ENCODE peak calls at places on chromosomes 7 and 10, in five cellular contexts. A is RWPE1, X is B cell, B is Calu3, U is DND-41. W is an unnamed sample.

GRCh38 chr10:113605207-113605606 is 52.4 kb downstream of the HABP2 start:
- DNase-seq in A (no peak), X (no peak), B (no peak), U (no peak), W (no peak)

GRCh38 chr7:19377611-19378339 is 232.6 kb upstream of the FERD3L start:
- DNase-seq in A (peak), X (no peak), B (no peak), U (no peak), W (no peak)

GRCh38 chr10:80168111-80168511 is 35.6 kb downstream of the PLAC9 start:
- DNase-seq in A (no peak), X (no peak), B (no peak), U (no peak), W (no peak)

GRCh38 chr10:14397069-14397468 is 66.3 kb upstream of the FRMD4A start:
- DNase-seq in A (peak), X (no peak), B (peak), U (no peak), W (no peak)

GRCh38 chr7:135102372-135102771 is 45.5 kb upstream of the TMEM140 start:
- DNase-seq in A (no peak), X (no peak), B (no peak), U (no peak), W (no peak)

GRCh38 chr10:79176052-79176501 is 107.3 kb downstream of the ZMIZ1 start:
- DNase-seq in A (no peak), X (no peak), B (no peak), U (no peak), W (no peak)

GRCh38 chr10:125694874-125695273 is 11.9 kb upstream of the TEX36 start:
- DNase-seq in A (peak), X (no peak), B (no peak), U (no peak), W (no peak)

GRCh38 chr7:30321089-30321991 is 36.9 kb downstream of the ZNRF2 start:
- DNase-seq in A (no peak), X (peak), B (no peak), U (no peak), W (no peak)

GRCh38 chr7:132380065-132380464 is 196.2 kb downstream of the PLXNA4 start:
- DNase-seq in A (no peak), X (no peak), B (no peak), U (no peak), W (no peak)

GRCh38 chr7:158858592-158859503 is 2.5 kb downstream of the DYNC2I1 start:
- DNase-seq in A (no peak), X (no peak), B (no peak), U (peak), W (no peak)

GRCh38 chr10:82861889-82862288 is 986.9 kb downstream of the NRG3 start:
- DNase-seq in A (no peak), X (no peak), B (no peak), U (no peak), W (no peak)

GRCh38 chr10:21727452-21728168 is 193.6 kb downstream of the MLLT10 start:
- DNase-seq in A (no peak), X (no peak), B (no peak), U (no peak), W (no peak)

GRCh38 chr7:66748791-66749190 is 8.3 kb downstream of the RABGEF1 start:
- DNase-seq in A (no peak), X (no peak), B (no peak), U (no peak), W (no peak)

GRCh38 chr10:46520381-46520780 is 36.1 kb downstream of the GPRIN2 start:
- DNase-seq in A (no peak), X (no peak), B (peak), U (no peak), W (no peak)

GRCh38 chr10:44930904-44931620 is 19.9 kb downstream of the TMEM72 start:
- DNase-seq in A (no peak), X (no peak), B (no peak), U (no peak), W (no peak)

GRCh38 chr7:47241112-47242065 is 340.5 kb downstream of the TNS3 start:
- DNase-seq in A (no peak), X (no peak), B (no peak), U (no peak), W (no peak)

GRCh38 chr10:36888925-36889573 is 236.3 kb upstream of the ANKRD30A start:
- DNase-seq in A (peak), X (peak), B (peak), U (peak), W (no peak)

GRCh38 chr7:18096087-18096486 is 68.4 kb upstream of the PRPS1L1 start:
- DNase-seq in A (no peak), X (no peak), B (no peak), U (no peak), W (no peak)

GRCh38 chr10:78197628-78198272 is 164.1 kb downstream of the RPS24 start:
- DNase-seq in A (no peak), X (no peak), B (no peak), U (no peak), W (no peak)

GRCh38 chr10:125284875-125285597 is 124.7 kb upstream of the CTBP2 start:
- DNase-seq in A (peak), X (no peak), B (no peak), U (no peak), W (no peak)

GRCh38 chr7:130904031-130904757 is 170.2 kb upstream of the KLF14 start:
- DNase-seq in A (peak), X (no peak), B (no peak), U (no peak), W (no peak)

GRCh38 chr7:151940048-151940845 is 16.0 kb upstream of the GALNTL5 start:
- DNase-seq in A (peak), X (no peak), B (peak), U (no peak), W (no peak)

GRCh38 chr7:76300210-76300731 is 2.2 kb upstream of the HSPB1 start:
- DNase-seq in A (peak), X (no peak), B (peak), U (no peak), W (no peak)

GRCh38 chr7:55273186-55273980 is 91.8 kb upstream of the LANCL2 start:
- DNase-seq in A (no peak), X (no peak), B (no peak), U (no peak), W (no peak)

GRCh38 chr7:55271661-55272060 is 93.5 kb upstream of the LANCL2 start:
- DNase-seq in A (no peak), X (no peak), B (no peak), U (no peak), W (no peak)

GRCh38 chr7:55272328-55272727 is 92.8 kb upstream of the LANCL2 start:
- DNase-seq in A (no peak), X (no peak), B (no peak), U (no peak), W (no peak)

GRCh38 chr7:55274156-55274555 is 91.0 kb upstream of the LANCL2 start:
- DNase-seq in A (no peak), X (no peak), B (no peak), U (no peak), W (no peak)

DNA sequence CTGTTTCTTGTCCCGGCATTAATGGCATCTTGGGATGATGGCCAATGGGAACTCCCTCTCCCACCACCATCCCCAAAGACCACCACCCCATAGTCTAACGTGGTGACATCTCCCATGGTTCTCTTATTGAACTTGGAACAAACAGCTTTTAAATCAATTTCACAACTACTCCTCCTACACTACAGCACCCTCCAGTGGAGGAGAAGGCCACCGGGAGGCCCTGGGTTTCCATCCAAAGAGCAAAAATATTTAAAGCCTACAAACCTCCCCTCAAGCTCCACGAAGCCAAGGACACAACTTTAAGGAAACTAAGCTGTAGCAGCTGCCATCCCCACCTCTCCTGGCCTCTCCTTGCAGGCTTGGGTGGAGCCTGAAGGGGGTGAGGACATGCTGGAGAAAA is 94.1 kb upstream of the LANCL2 start:
- DNase-seq in A (no peak), X (no peak), B (peak), U (no peak), W (no peak)
- TF ChIP-seq CTCF in A (peak), X (no peak), B (peak), U (peak), W (no peak)

DNA sequence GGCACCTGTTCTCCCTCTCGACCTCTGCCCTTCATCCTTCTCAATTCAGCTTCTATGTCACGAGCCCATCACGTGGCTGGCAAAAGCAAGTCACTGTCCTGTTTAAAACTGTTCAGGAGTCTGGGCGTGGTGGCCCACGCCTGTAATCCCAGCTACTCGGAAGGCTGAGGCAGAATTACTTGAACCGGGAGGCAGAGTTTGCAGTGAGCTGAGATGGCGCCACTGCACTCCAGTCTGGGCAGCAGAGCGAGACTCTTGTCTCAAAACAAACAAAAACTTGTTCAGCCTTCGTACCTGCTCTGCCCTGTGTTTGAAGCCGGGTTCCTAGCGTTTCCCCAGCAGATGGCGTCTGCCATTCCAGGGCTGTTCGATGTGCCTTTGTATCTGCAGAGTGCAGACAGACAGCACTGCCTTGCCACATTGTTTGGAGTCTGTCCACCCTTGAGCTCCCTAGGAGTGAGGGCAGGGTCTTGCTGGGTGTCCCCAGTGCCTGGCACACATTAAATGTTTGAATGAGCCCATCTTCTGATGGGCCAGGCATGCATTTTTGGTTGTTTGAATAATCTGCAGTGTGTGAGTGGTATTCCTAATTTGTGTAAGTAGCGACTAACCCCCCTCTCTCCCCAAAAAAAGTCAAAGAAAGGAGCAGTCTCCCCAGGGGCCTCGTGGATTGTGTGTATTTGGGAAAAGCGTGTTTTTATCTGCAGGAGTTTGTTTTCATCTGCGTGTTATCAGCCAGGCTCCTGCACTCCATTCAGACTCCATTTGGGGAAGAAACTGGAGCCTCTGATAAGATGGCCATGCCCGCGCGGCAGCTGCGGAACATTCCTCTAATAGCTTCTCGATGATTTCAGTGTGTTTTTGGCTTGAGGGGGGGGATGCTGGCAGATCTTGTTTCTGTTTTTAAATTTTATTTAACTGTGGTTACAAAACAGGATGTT is 61.2 kb downstream of the DNAJB6 start:
- DNase-seq in A (peak), X (no peak), B (peak), U (no peak), W (no peak)
- TF ChIP-seq CTCF in A (no peak), X (no peak), B (peak), U (peak), W (no peak)

GRCh38 chr7:97818066-97818663 is 54.0 kb downstream of the ASNS start:
- DNase-seq in A (no peak), X (no peak), B (no peak), U (no peak), W (no peak)

GRCh38 chr7:97819161-97819560 is 53.0 kb downstream of the ASNS start:
- DNase-seq in A (no peak), X (no peak), B (no peak), U (no peak), W (no peak)
- TF ChIP-seq CTCF in A (peak), X (no peak), B (no peak), U (peak), W (no peak)

GRCh38 chr10:77149001-77149400 is 488.6 kb downstream of the KCNMA1 start:
- DNase-seq in A (peak), X (no peak), B (no peak), U (no peak), W (no peak)
- TF ChIP-seq CTCF in A (no peak), X (no peak), B (no peak), U (no peak), W (no peak)

GRCh38 chr7:36316319-36316718 is 73.3 kb upstream of the ANLN start:
- DNase-seq in A (no peak), X (no peak), B (no peak), U (no peak), W (no peak)

GRCh38 chr7:36315309-36315948 is 74.2 kb upstream of the ANLN start:
- DNase-seq in A (no peak), X (no peak), B (peak), U (no peak), W (no peak)

GRCh38 chr7:36317276-36317675 is 72.4 kb upstream of the ANLN start:
- DNase-seq in A (no peak), X (no peak), B (no peak), U (no peak), W (no peak)

GRCh38 chr7:36314491-36314890 is 75.2 kb upstream of the ANLN start:
- DNase-seq in A (no peak), X (no peak), B (no peak), U (no peak), W (no peak)

DNA sequence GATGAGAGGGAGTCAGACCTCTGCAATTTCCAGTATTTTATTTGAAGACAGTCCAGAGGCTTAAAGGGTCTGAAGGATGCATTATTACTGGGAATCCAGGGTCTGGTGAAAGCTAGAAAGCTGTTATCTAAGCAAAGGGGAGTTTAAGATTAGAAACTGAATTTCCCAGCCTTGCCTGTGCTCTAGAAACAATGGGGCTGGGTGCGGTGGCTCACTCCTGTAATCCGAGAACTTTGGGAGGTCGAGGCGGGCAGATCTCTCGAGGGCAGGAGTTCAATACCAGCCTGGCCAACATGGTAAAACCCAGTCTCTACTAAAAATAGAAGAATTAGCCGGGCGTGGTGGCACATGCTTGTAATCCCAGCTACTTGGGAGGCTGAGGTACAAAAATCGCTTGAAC is 71.5 kb upstream of the ANLN start:
- DNase-seq in A (no peak), X (no peak), B (no peak), U (no peak), W (no peak)
- TF ChIP-seq CTCF in A (no peak), X (no peak), B (no peak), U (no peak), W (no peak)

GRCh38 chr7:116167177-116167576 is 43.2 kb upstream of the TES start:
- DNase-seq in A (no peak), X (no peak), B (no peak), U (peak), W (no peak)
- TF ChIP-seq CTCF in A (no peak), X (no peak), B (no peak), U (peak), W (no peak)